ENCODE peak calls at places on chromosomes 2 and 18, in four cellular contexts. Q is K562, D is GM12878, K is HepG2. H is an unnamed sample.
A peak's percentile ranks its signal among the peaks of the same experiment; 100 is the strongest.

GRCh38 chr2:156999657-157000056 is 257.8 kb upstream of the GALNT5 start:
- DNase-seq in Q (peak; percentile 7), D (no peak), K (no peak), H (no peak)

GRCh38 chr2:131039535-131039907 is 53.7 kb downstream of the FAM168B start:
- DNase-seq in Q (no peak), D (no peak), K (no peak), H (no peak)

GRCh38 chr2:160603771-160604510 is 110.3 kb upstream of the RBMS1 start:
- DNase-seq in Q (no peak), D (no peak), K (no peak), H (no peak)

GRCh38 chr2:62760555-62760954 is 55.0 kb downstream of the EHBP1 start:
- DNase-seq in Q (no peak), D (no peak), K (no peak), H (no peak)

GRCh38 chr2:124884315-124884714 is 859.2 kb downstream of the CNTNAP5 start:
- DNase-seq in Q (no peak), D (no peak), K (no peak), H (no peak)

GRCh38 chr2:212282596-212283330 is 255.8 kb downstream of the ERBB4 start:
- DNase-seq in Q (no peak), D (no peak), K (no peak), H (no peak)

GRCh38 chr18:67669993-67670671 is 153.6 kb upstream of the DSEL start:
- DNase-seq in Q (no peak), D (no peak), K (no peak), H (no peak)

GRCh38 chr2:206993964-206994363 is 54.6 kb downstream of the CPO start:
- DNase-seq in Q (no peak), D (no peak), K (no peak), H (no peak)

GRCh38 chr2:72291059-72291458 is 143.4 kb upstream of the CYP26B1 start:
- DNase-seq in Q (no peak), D (no peak), K (no peak), H (no peak)

GRCh38 chr18:46250084-46250811 is 146.1 kb downstream of the HAUS1 start:
- DNase-seq in Q (peak; percentile 25), D (peak; percentile 92), K (no peak), H (no peak)

GRCh38 chr2:128838244-128838643 is 519.6 kb upstream of the HS6ST1 start:
- DNase-seq in Q (no peak), D (no peak), K (no peak), H (no peak)

GRCh38 chr2:42901076-42901645 is 108.8 kb upstream of the HAAO start:
- DNase-seq in Q (no peak), D (no peak), K (no peak), H (no peak)

GRCh38 chr2:108632748-108633147 is 86.5 kb upstream of the RANBP2 start:
- DNase-seq in Q (no peak), D (no peak), K (no peak), H (no peak)

GRCh38 chr2:74560591-74560990 is 6.1 kb downstream of the DOK1 start:
- DNase-seq in Q (no peak), D (no peak), K (no peak), H (no peak)

GRCh38 chr2:179596018-179596417 is 265.4 kb downstream of the ZNF385B start:
- DNase-seq in Q (no peak), D (no peak), K (no peak), H (no peak)

GRCh38 chr2:209933499-209934458 is 68.7 kb upstream of the RPE start:
- DNase-seq in Q (no peak), D (no peak), K (no peak), H (no peak)

GRCh38 chr2:75729861-75730260 is 19.1 kb upstream of the GCFC2 start:
- DNase-seq in Q (peak; percentile 8), D (no peak), K (peak; percentile 12), H (no peak)

GRCh38 chr2:231039294-231039664 is 2.0 kb downstream of the C2orf72 start:
- DNase-seq in Q (no peak), D (no peak), K (no peak), H (no peak)

GRCh38 chr2:25230626-25231311 is 62.4 kb upstream of the POMC start:
- DNase-seq in Q (no peak), D (no peak), K (no peak), H (no peak)

GRCh38 chr2:119250891-119251290 is 27.3 kb downstream of the STEAP3 start:
- DNase-seq in Q (no peak), D (no peak), K (no peak), H (no peak)

GRCh38 chr18:41378628-41379027 is 576.4 kb upstream of the PIK3C3 start:
- DNase-seq in Q (no peak), D (no peak), K (no peak), H (no peak)

GRCh38 chr18:69484699-69485396 is 84.2 kb downstream of the DOK6 start:
- DNase-seq in Q (no peak), D (no peak), K (peak; percentile 22), H (peak; percentile 11)

GRCh38 chr2:164655750-164656149 is 34.5 kb upstream of the GRB14 start:
- DNase-seq in Q (no peak), D (no peak), K (no peak), H (no peak)

GRCh38 chr2:105771841-105772240 is 27.1 kb downstream of the NCK2 start:
- DNase-seq in Q (no peak), D (no peak), K (no peak), H (no peak)

GRCh38 chr2:14632133-14632936 is at the start of gene LRATD1:
- DNase-seq in Q (peak; percentile 72), D (no peak), K (peak; percentile 50), H (peak; percentile 93)

GRCh38 chr2:172230301-172230700 is 127.6 kb upstream of the DLX2 start:
- DNase-seq in Q (no peak), D (no peak), K (no peak), H (no peak)

GRCh38 chr2:172230783-172231446 is 128.2 kb upstream of the DLX2 start:
- DNase-seq in Q (no peak), D (no peak), K (no peak), H (no peak)

GRCh38 chr2:172232638-172233253 is 130.0 kb upstream of the DLX2 start:
- DNase-seq in Q (no peak), D (no peak), K (no peak), H (no peak)

GRCh38 chr2:172229125-172229524 is 126.4 kb upstream of the DLX2 start:
- DNase-seq in Q (no peak), D (no peak), K (no peak), H (no peak)

GRCh38 chr2:172231508-172231907 is 128.8 kb upstream of the DLX2 start:
- DNase-seq in Q (no peak), D (no peak), K (no peak), H (no peak)
- TF ChIP-seq ESRRA in Q (no peak), D (no peak), K (no peak), H (no peak)

GRCh38 chr2:70511986-70512729 is 41.5 kb downstream of the TGFA start:
- DNase-seq in Q (no peak), D (no peak), K (no peak), H (no peak)

GRCh38 chr2:70510213-70510820 is 43.3 kb downstream of the TGFA start:
- DNase-seq in Q (no peak), D (no peak), K (no peak), H (no peak)

GRCh38 chr2:70508711-70509462 is 44.7 kb downstream of the TGFA start:
- DNase-seq in Q (no peak), D (no peak), K (no peak), H (no peak)

GRCh38 chr2:70505613-70506391 is 47.8 kb downstream of the TGFA start:
- DNase-seq in Q (no peak), D (no peak), K (no peak), H (no peak)

GRCh38 chr2:70509565-70509964 is 44.1 kb downstream of the TGFA start:
- DNase-seq in Q (no peak), D (no peak), K (no peak), H (no peak)
- TF ChIP-seq ETV6 in Q (no peak), D (no peak), K (no peak), H (no peak)

DNA sequence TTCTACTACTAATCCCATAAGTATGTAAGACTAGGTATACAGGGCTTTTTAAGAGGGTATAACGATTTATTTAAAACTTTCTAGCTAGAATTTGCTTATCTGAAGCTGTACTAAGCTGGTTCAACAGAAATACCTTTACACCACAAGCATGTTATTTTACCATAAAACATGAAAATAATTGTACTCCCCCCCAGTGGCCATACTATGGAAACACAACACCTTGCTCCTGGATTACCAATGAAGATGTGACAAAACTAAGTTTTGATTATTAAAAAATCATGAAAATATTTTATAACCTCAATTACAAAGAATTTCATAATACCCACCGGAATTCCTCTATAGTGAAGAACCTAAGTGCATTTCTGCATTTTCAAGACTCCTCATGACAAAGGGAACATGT is 27.3 kb downstream of the LPIN2 start:
- DNase-seq in Q (peak; percentile 56), D (no peak), K (peak; percentile 50), H (no peak)
- TF ChIP-seq ESRRA in Q (no peak), D (no peak), K (no peak), H (no peak)

GRCh38 chr2:600542-601386 is 76.4 kb downstream of the TMEM18 start:
- DNase-seq in Q (peak; percentile 9), D (no peak), K (no peak), H (no peak)
- TF ChIP-seq ETV6 in Q (no peak), D (no peak), K (no peak), H (no peak)

GRCh38 chr2:236444187-236444586 is 125.4 kb upstream of the ACKR3 start:
- DNase-seq in Q (no peak), D (no peak), K (no peak), H (no peak)

GRCh38 chr2:236454076-236454475 is 115.5 kb upstream of the ACKR3 start:
- DNase-seq in Q (no peak), D (no peak), K (no peak), H (no peak)

GRCh38 chr2:236446521-236446920 is 123.1 kb upstream of the ACKR3 start:
- DNase-seq in Q (no peak), D (no peak), K (no peak), H (no peak)

GRCh38 chr2:236445678-236446077 is 123.9 kb upstream of the ACKR3 start:
- DNase-seq in Q (no peak), D (no peak), K (no peak), H (no peak)

GRCh38 chr2:236449167-236449586 is 120.4 kb upstream of the ACKR3 start:
- DNase-seq in Q (no peak), D (no peak), K (no peak), H (no peak)
- TF ChIP-seq ESRRA in Q (no peak), D (no peak), K (no peak), H (no peak)

GRCh38 chr2:234341332-234341985 is 155.4 kb downstream of the ARL4C start:
- DNase-seq in Q (no peak), D (no peak), K (no peak), H (no peak)
- TF ChIP-seq ETV6 in Q (no peak), D (no peak), K (no peak), H (no peak)

H was measured in WTC11.